ENCODE peak calls at places on chromosomes 1 and 21, in seven cellular contexts. T, S, K, L, Y, Q and N are unnamed samples.
A peak's percentile ranks its signal among the peaks of the same experiment; 100 is the strongest.

GRCh38 chr1:16076003-16076870 is 2.8 kb upstream of the FAM131C start:
- DNase-seq in T (no peak), S (peak; percentile 61), K (no peak), L (peak; percentile 80), Y (no peak), Q (peak; percentile 98), N (peak; percentile 95)

GRCh38 chr1:226397011-226397926 is 10.6 kb downstream of the PARP1 start:
- DNase-seq in T (no peak), S (peak; percentile 24), K (no peak), L (no peak), Y (no peak), Q (no peak), N (no peak)

GRCh38 chr1:44030606-44031050 is 634 bp downstream of the SLC6A9 start:
- DNase-seq in T (peak; percentile 63), S (peak; percentile 41), K (no peak), L (peak; percentile 57), Y (peak; percentile 38), Q (peak; percentile 34), N (no peak)

GRCh38 chr21:36769051-36769867 is 70.3 kb downstream of the SIM2 start:
- DNase-seq in T (no peak), S (no peak), K (no peak), L (no peak), Y (no peak), Q (peak; percentile 61), N (peak; percentile 64)

GRCh38 chr1:3054474-3054873 is 14.5 kb upstream of the PRDM16 start:
- DNase-seq in T (peak; percentile 39), S (no peak), K (no peak), L (no peak), Y (no peak), Q (no peak), N (no peak)

GRCh38 chr1:156578006-156578405 is 1.5 kb upstream of the TTC24 start:
- DNase-seq in T (no peak), S (no peak), K (no peak), L (no peak), Y (no peak), Q (no peak), N (no peak)

GRCh38 chr1:43293896-43294760 is 6.7 kb upstream of the TIE1 start:
- DNase-seq in T (no peak), S (no peak), K (peak; percentile 83), L (no peak), Y (no peak), Q (peak; percentile 56), N (no peak)

GRCh38 chr1:35870651-35871309 is 12.2 kb upstream of the AGO1 start:
- DNase-seq in T (no peak), S (no peak), K (no peak), L (no peak), Y (no peak), Q (no peak), N (no peak)

GRCh38 chr1:85654066-85654782 is 54.0 kb downstream of the ZNHIT6 start:
- DNase-seq in T (no peak), S (no peak), K (no peak), L (no peak), Y (no peak), Q (peak; percentile 69), N (no peak)

GRCh38 chr1:203671047-203671446 is 44.4 kb downstream of the ATP2B4 start:
- DNase-seq in T (no peak), S (no peak), K (no peak), L (no peak), Y (no peak), Q (peak; percentile 60), N (no peak)

GRCh38 chr1:203673550-203674411 is 47.1 kb downstream of the ATP2B4 start:
- DNase-seq in T (no peak), S (peak; percentile 59), K (peak; percentile 51), L (peak; percentile 56), Y (peak; percentile 57), Q (peak; percentile 97), N (peak; percentile 88)

GRCh38 chr1:203669739-203670138 is 43.1 kb downstream of the ATP2B4 start:
- DNase-seq in T (no peak), S (no peak), K (no peak), L (no peak), Y (no peak), Q (peak; percentile 88), N (no peak)

GRCh38 chr1:203671808-203672207 is 45.2 kb downstream of the ATP2B4 start:
- DNase-seq in T (no peak), S (no peak), K (no peak), L (no peak), Y (no peak), Q (no peak), N (no peak)

DNA sequence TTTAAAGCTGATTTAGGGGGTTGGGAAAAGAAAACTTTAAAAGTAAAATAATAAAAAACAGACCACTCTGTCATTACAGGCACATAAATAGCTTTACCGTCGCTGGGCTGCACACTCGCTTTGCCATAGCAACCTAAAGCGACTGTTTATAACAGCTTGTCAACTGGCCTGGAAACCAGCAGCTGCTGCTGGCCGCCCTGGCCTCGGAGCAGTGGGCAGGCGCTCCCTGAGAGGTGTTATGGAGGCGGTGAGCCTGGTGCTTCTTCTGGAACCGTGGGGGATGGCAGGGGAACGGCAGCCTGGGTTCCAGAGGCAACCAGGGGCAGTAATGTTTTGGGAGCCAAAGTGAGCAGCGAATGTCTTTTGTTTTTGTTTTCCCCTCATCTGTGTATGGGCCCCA is 45.7 kb downstream of the ATP2B4 start:
- DNase-seq in T (no peak), S (peak; percentile 63), K (peak; percentile 46), L (peak; percentile 71), Y (no peak), Q (peak; percentile 88), N (peak; percentile 77)
- H3K4me1 ChIP-seq in T (peaks cover 11% of the 10 kb centered on the region), S (peaks cover 35% of the 10 kb centered on the region), K (peaks cover 53% of the 10 kb centered on the region), L (peaks cover 69% of the 10 kb centered on the region), Y (peaks cover 71% of the 10 kb centered on the region), Q (peaks cover 53% of the 10 kb centered on the region), N (peaks cover 47% of the 10 kb centered on the region)

GRCh38 chr1:1230656-1231399 is 973 bp downstream of the SDF4 start:
- DNase-seq in T (no peak), S (no peak), K (peak; percentile 65), L (no peak), Y (no peak), Q (peak; percentile 77), N (no peak)
- TF ChIP-seq CTCF in T (peak; percentile 17), S (no peak), K (peak; percentile 62), L (no peak), Y (peak; percentile 21), Q (peak; percentile 51), N (no peak)

GRCh38 chr1:155244368-155245162 is 10.7 kb downstream of the ENTREP3 start:
- DNase-seq in T (peak; percentile 94), S (peak; percentile 99), K (peak; percentile 97), L (peak; percentile 97), Y (peak; percentile 98), Q (peak; percentile 100), N (peak; percentile 98)

GRCh38 chr1:155245163-155245524 is 10.1 kb downstream of the ENTREP3 start:
- DNase-seq in T (no peak), S (no peak), K (no peak), L (no peak), Y (no peak), Q (no peak), N (no peak)

GRCh38 chr1:155241851-155242264 is 13.4 kb downstream of the ENTREP3 start:
- DNase-seq in T (no peak), S (no peak), K (no peak), L (no peak), Y (no peak), Q (no peak), N (no peak)

GRCh38 chr1:155242805-155243358 is 12.4 kb downstream of the ENTREP3 start:
- DNase-seq in T (no peak), S (no peak), K (no peak), L (no peak), Y (no peak), Q (no peak), N (no peak)

DNA sequence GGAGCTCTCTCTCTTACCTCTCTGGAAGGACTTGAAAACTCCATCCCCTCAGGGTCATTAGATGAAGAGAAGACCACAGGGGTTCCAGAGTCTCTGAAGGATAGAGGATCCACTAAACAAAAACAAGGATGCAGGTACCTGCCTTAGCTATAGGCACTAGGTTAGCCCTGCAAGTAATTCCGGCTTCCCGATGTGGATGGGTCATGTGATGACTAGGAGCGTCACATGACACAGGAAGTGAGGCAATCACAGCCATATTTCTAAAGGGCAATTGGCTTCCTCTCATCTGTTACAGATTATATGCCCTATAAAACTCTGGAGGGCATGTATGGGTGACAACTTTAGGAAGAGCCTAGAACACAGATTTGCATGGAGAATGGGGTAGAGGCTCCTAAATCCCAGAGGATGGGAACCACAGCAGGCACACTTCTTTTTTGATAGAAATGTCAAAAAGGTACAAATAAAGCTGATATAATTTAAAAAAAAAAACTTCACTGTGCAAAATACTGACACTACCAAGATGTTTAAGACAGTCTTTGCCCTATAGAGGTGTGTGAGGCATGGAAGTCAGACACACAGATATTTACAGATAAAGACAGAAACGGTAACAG is 14.1 kb downstream of the ENTREP3 start:
- DNase-seq in T (no peak), S (peak; percentile 76), K (peak; percentile 84), L (peak; percentile 57), Y (peak; percentile 76), Q (peak; percentile 83), N (peak; percentile 72)
- TF ChIP-seq POLR2A in T (no peak), S (no peak), K (no peak), L (no peak), Y (no peak), Q (no peak), N (no peak)

GRCh38 chr1:31348449-31348848 is 24.4 kb downstream of the FABP3 start:
- DNase-seq in T (no peak), S (no peak), K (no peak), L (no peak), Y (no peak), Q (no peak), N (no peak)
- H3K4me1 ChIP-seq in T (no peaks in the 10 kb centered on the region), S (no peaks in the 10 kb centered on the region), K (no peaks in the 10 kb centered on the region), L (no peaks in the 10 kb centered on the region), Y (no peaks in the 10 kb centered on the region), Q (no peaks in the 10 kb centered on the region), N (no peaks in the 10 kb centered on the region)